ENCODE peak calls at places on chromosomes 4 and X, in eight cellular contexts. One of them, this sample, is unnamed.

GRCh38 chrX:74421181-74422028 is at the start of gene SLC16A2:
- DNase-seq in activated CD4-positive, alpha-beta T cell treated with anti-CD3 and anti-CD28 coated beads for 24 hours: no peak
- DNase-seq in nephron progenitor cell: peak; percentile 76
- DNase-seq in activated T-cell treated with anti-CD3 and anti-CD28 coated beads for 1 hour: peak; percentile 3
- DNase-seq in fibroblast of the aortic adventitia: peak; percentile 73
- DNase-seq in ELR: peak; percentile 78
- DNase-seq in AG10803: peak; percentile 83
- DNase-seq in NCI-H1092: peak; percentile 29
- DNase-seq in this sample: peak; percentile 46

GRCh38 chr4:147017081-147017480 is 71.4 kb upstream of the TTC29 start:
- DNase-seq in ELR: peak; percentile 51
- DNase-seq in activated T-cell treated with anti-CD3 and anti-CD28 coated beads for 1 hour: no peak
- DNase-seq in fibroblast of the aortic adventitia: no peak
- DNase-seq in nephron progenitor cell: no peak
- DNase-seq in activated CD4-positive, alpha-beta T cell treated with anti-CD3 and anti-CD28 coated beads for 24 hours: no peak
- DNase-seq in AG10803: peak; percentile 29
- DNase-seq in NCI-H1092: no peak
- DNase-seq in this sample: no peak

GRCh38 chrX:133984857-133985163 is 584 bp downstream of the GPC3 start:
- DNase-seq in nephron progenitor cell: no peak
- DNase-seq in NCI-H1092: no peak
- DNase-seq in activated T-cell treated with anti-CD3 and anti-CD28 coated beads for 1 hour: no peak
- DNase-seq in fibroblast of the aortic adventitia: no peak
- DNase-seq in AG10803: no peak
- DNase-seq in ELR: no peak
- DNase-seq in activated CD4-positive, alpha-beta T cell treated with anti-CD3 and anti-CD28 coated beads for 24 hours: no peak
- DNase-seq in this sample: no peak

GRCh38 chr4:107897823-107898222 is 33.5 kb upstream of the CYP2U1 start:
- DNase-seq in NCI-H1092: no peak
- DNase-seq in activated T-cell treated with anti-CD3 and anti-CD28 coated beads for 1 hour: no peak
- DNase-seq in nephron progenitor cell: no peak
- DNase-seq in fibroblast of the aortic adventitia: no peak
- DNase-seq in ELR: no peak
- DNase-seq in activated CD4-positive, alpha-beta T cell treated with anti-CD3 and anti-CD28 coated beads for 24 hours: no peak
- DNase-seq in AG10803: no peak
- DNase-seq in this sample: no peak

GRCh38 chr4:187547281-187547680 is 448.3 kb upstream of the ZFP42 start:
- DNase-seq in NCI-H1092: no peak
- DNase-seq in ELR: no peak
- DNase-seq in activated CD4-positive, alpha-beta T cell treated with anti-CD3 and anti-CD28 coated beads for 24 hours: no peak
- DNase-seq in AG10803: no peak
- DNase-seq in nephron progenitor cell: no peak
- DNase-seq in fibroblast of the aortic adventitia: no peak
- DNase-seq in activated T-cell treated with anti-CD3 and anti-CD28 coated beads for 1 hour: no peak
- DNase-seq in this sample: no peak

GRCh38 chrX:119871245-119871598 is 311 bp downstream of the RNF113A start:
- DNase-seq in fibroblast of the aortic adventitia: no peak
- DNase-seq in ELR: no peak
- DNase-seq in NCI-H1092: no peak
- DNase-seq in AG10803: no peak
- DNase-seq in nephron progenitor cell: no peak
- DNase-seq in activated CD4-positive, alpha-beta T cell treated with anti-CD3 and anti-CD28 coated beads for 24 hours: no peak
- DNase-seq in activated T-cell treated with anti-CD3 and anti-CD28 coated beads for 1 hour: no peak
- DNase-seq in this sample: peak; percentile 33

GRCh38 chr4:38753021-38753806 is 29.6 kb downstream of the TLR10 start:
- DNase-seq in fibroblast of the aortic adventitia: peak; percentile 99
- DNase-seq in NCI-H1092: no peak
- DNase-seq in activated T-cell treated with anti-CD3 and anti-CD28 coated beads for 1 hour: no peak
- DNase-seq in AG10803: peak; percentile 100
- DNase-seq in nephron progenitor cell: peak; percentile 83
- DNase-seq in activated CD4-positive, alpha-beta T cell treated with anti-CD3 and anti-CD28 coated beads for 24 hours: no peak
- DNase-seq in ELR: peak; percentile 86
- DNase-seq in this sample: no peak

GRCh38 chr4:145298885-145299284 is 118.5 kb upstream of the OTUD4 start:
- DNase-seq in fibroblast of the aortic adventitia: no peak
- DNase-seq in activated T-cell treated with anti-CD3 and anti-CD28 coated beads for 1 hour: no peak
- DNase-seq in AG10803: no peak
- DNase-seq in nephron progenitor cell: no peak
- DNase-seq in ELR: no peak
- DNase-seq in activated CD4-positive, alpha-beta T cell treated with anti-CD3 and anti-CD28 coated beads for 24 hours: no peak
- DNase-seq in NCI-H1092: no peak
- DNase-seq in this sample: no peak